ENCODE peak calls at places on chromosomes 3 and 15, in five cellular contexts. One of them, this sample, is unnamed.

GRCh38 chr3:10460951-10461563 is 44.3 kb downstream of the ATP2B2 start:
- DNase-seq in mesendoderm: no peak
- DNase-seq in neuronal stem cell: no peak
- DNase-seq in H9: no peak
- DNase-seq in IMR-90: no peak
- DNase-seq in this sample: no peak

GRCh38 chr3:150639262-150639661 is 36.1 kb downstream of the SELENOT start:
- DNase-seq in mesendoderm: no peak
- DNase-seq in neuronal stem cell: no peak
- DNase-seq in H9: no peak
- DNase-seq in IMR-90: peak
- DNase-seq in this sample: no peak

GRCh38 chr15:67033012-67033411 is 32.4 kb upstream of the SMAD3 start:
- DNase-seq in mesendoderm: peak
- DNase-seq in neuronal stem cell: no peak
- DNase-seq in H9: peak
- DNase-seq in IMR-90: no peak
- DNase-seq in this sample: no peak

GRCh38 chr3:130601662-130602061 is 84.7 kb downstream of the COL6A6 start:
- DNase-seq in mesendoderm: no peak
- DNase-seq in neuronal stem cell: no peak
- DNase-seq in H9: no peak
- DNase-seq in IMR-90: peak
- DNase-seq in this sample: no peak

GRCh38 chr3:14725015-14725431 is 50.1 kb downstream of the C3orf20 start:
- DNase-seq in mesendoderm: peak
- DNase-seq in neuronal stem cell: no peak
- DNase-seq in H9: no peak
- DNase-seq in IMR-90: peak
- DNase-seq in this sample: peak

GRCh38 chr3:14265246-14265962 is 86.8 kb downstream of the LSM3 start:
- DNase-seq in mesendoderm: no peak
- DNase-seq in neuronal stem cell: no peak
- DNase-seq in H9: no peak
- DNase-seq in IMR-90: peak
- DNase-seq in this sample: peak

GRCh38 chr3:50971487-50971924 is 296.8 kb downstream of the DOCK3 start:
- DNase-seq in mesendoderm: peak
- DNase-seq in neuronal stem cell: peak
- DNase-seq in H9: peak
- DNase-seq in IMR-90: peak
- DNase-seq in this sample: peak

GRCh38 chr3:8488877-8489865 is 12.5 kb upstream of the LMCD1 start:
- DNase-seq in mesendoderm: no peak
- DNase-seq in neuronal stem cell: no peak
- DNase-seq in H9: no peak
- DNase-seq in IMR-90: no peak
- DNase-seq in this sample: no peak

GRCh38 chr3:88149146-88149515 is 628 bp upstream of the C3orf38 start:
- DNase-seq in mesendoderm: peak
- DNase-seq in neuronal stem cell: no peak
- DNase-seq in H9: no peak
- DNase-seq in IMR-90: peak
- DNase-seq in this sample: no peak

GRCh38 chr3:56812749-56813655 is 11.3 kb upstream of the ARHGEF3 start:
- DNase-seq in mesendoderm: no peak
- DNase-seq in neuronal stem cell: no peak
- DNase-seq in H9: no peak
- DNase-seq in IMR-90: no peak
- DNase-seq in this sample: no peak

GRCh38 chr15:31551323-31551722 is 224.7 kb downstream of the KLF13 start:
- DNase-seq in mesendoderm: no peak
- DNase-seq in neuronal stem cell: no peak
- DNase-seq in H9: no peak
- DNase-seq in IMR-90: no peak
- DNase-seq in this sample: no peak

GRCh38 chr3:66520716-66521115 is 19.9 kb upstream of the LRIG1 start:
- DNase-seq in mesendoderm: no peak
- DNase-seq in neuronal stem cell: no peak
- DNase-seq in H9: no peak
- DNase-seq in IMR-90: peak
- DNase-seq in this sample: peak

GRCh38 chr15:62075595-62076279 is 9.0 kb downstream of the C2CD4A start:
- DNase-seq in mesendoderm: no peak
- DNase-seq in neuronal stem cell: no peak
- DNase-seq in H9: no peak
- DNase-seq in IMR-90: peak
- DNase-seq in this sample: no peak

GRCh38 chr3:23442598-23443383 is 239.7 kb downstream of the UBE2E2 start:
- DNase-seq in mesendoderm: peak
- DNase-seq in neuronal stem cell: no peak
- DNase-seq in H9: no peak
- DNase-seq in IMR-90: peak
- DNase-seq in this sample: peak

GRCh38 chr3:13120928-13121552 is 47.8 kb upstream of the IQSEC1 start:
- DNase-seq in mesendoderm: no peak
- DNase-seq in neuronal stem cell: no peak
- DNase-seq in H9: no peak
- DNase-seq in IMR-90: no peak
- DNase-seq in this sample: no peak

GRCh38 chr3:177041021-177041729 is 156.1 kb downstream of the TBL1XR1 start:
- DNase-seq in mesendoderm: peak
- DNase-seq in neuronal stem cell: no peak
- DNase-seq in H9: no peak
- DNase-seq in IMR-90: peak
- DNase-seq in this sample: peak

GRCh38 chr15:64596701-64597468 is 136.5 kb downstream of the ZNF609 start:
- DNase-seq in mesendoderm: peak
- DNase-seq in neuronal stem cell: peak
- DNase-seq in H9: peak
- DNase-seq in IMR-90: peak
- DNase-seq in this sample: peak

GRCh38 chr15:25727116-25727515 is 136.0 kb downstream of the ATP10A start:
- DNase-seq in mesendoderm: no peak
- DNase-seq in neuronal stem cell: no peak
- DNase-seq in H9: no peak
- DNase-seq in IMR-90: no peak
- DNase-seq in this sample: no peak

GRCh38 chr3:88117683-88118082 is 32.1 kb upstream of the C3orf38 start:
- DNase-seq in mesendoderm: no peak
- DNase-seq in neuronal stem cell: no peak
- DNase-seq in H9: no peak
- DNase-seq in IMR-90: no peak
- DNase-seq in this sample: no peak

GRCh38 chr3:100059472-100059871 is 54.8 kb downstream of the FILIP1L start:
- DNase-seq in mesendoderm: no peak
- DNase-seq in neuronal stem cell: no peak
- DNase-seq in H9: no peak
- DNase-seq in IMR-90: no peak
- DNase-seq in this sample: no peak

GRCh38 chr3:73571238-73571741 is 53.5 kb downstream of the PDZRN3 start:
- DNase-seq in mesendoderm: peak
- DNase-seq in neuronal stem cell: no peak
- DNase-seq in H9: no peak
- DNase-seq in IMR-90: no peak
- DNase-seq in this sample: no peak

GRCh38 chr3:73572371-73572770 is 52.4 kb downstream of the PDZRN3 start:
- DNase-seq in mesendoderm: no peak
- DNase-seq in neuronal stem cell: no peak
- DNase-seq in H9: no peak
- DNase-seq in IMR-90: no peak
- DNase-seq in this sample: no peak

GRCh38 chr3:73573204-73573603 is 51.5 kb downstream of the PDZRN3 start:
- DNase-seq in mesendoderm: no peak
- DNase-seq in neuronal stem cell: no peak
- DNase-seq in H9: no peak
- DNase-seq in IMR-90: no peak
- DNase-seq in this sample: no peak

GRCh38 chr3:73568371-73568862 is 56.3 kb downstream of the PDZRN3 start:
- DNase-seq in mesendoderm: no peak
- DNase-seq in neuronal stem cell: no peak
- DNase-seq in H9: no peak
- DNase-seq in IMR-90: no peak
- DNase-seq in this sample: no peak

GRCh38 chr3:73569246-73569760 is 55.4 kb downstream of the PDZRN3 start:
- DNase-seq in mesendoderm: no peak
- DNase-seq in neuronal stem cell: no peak
- DNase-seq in H9: no peak
- DNase-seq in IMR-90: no peak
- DNase-seq in this sample: no peak
- H3K4ac ChIP-seq in mesendoderm: no peak
- H3K4ac ChIP-seq in neuronal stem cell: no peak
- H3K4ac ChIP-seq in H9: no peak
- H3K4ac ChIP-seq in IMR-90: no peak
- H3K4ac ChIP-seq in this sample: no peak

DNA sequence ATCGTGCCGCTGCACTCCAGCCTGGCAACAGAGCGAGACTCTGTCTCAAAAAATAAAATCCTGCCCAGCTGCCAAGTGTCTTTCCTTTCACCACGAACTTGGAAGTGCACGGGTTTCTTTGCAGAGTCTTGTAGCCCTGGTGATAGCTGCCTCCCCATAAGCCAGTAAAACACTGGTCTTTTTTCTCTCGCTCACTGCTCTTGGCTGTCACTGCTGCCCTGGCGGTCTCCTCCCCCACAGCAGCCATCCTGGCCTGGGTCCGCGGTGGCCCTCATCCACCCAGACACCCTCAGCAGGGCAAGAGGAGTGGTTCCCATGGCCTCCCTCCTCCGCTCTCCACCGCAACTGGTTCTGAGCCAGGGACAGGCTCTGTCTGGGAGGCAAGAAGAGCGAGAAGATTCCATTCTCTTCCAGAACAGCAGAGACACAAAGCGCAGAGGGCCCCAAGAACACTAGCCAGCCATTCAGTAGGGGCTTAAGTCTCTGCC is 44.4 kb downstream of the KLHL25 start:
- DNase-seq in mesendoderm: peak
- DNase-seq in neuronal stem cell: no peak
- DNase-seq in H9: peak
- DNase-seq in IMR-90: peak
- DNase-seq in this sample: no peak
- H3K4ac ChIP-seq in mesendoderm: no peak
- H3K4ac ChIP-seq in neuronal stem cell: no peak
- H3K4ac ChIP-seq in H9: no peak
- H3K4ac ChIP-seq in IMR-90: no peak
- H3K4ac ChIP-seq in this sample: no peak

GRCh38 chr3:53724566-53724965 is 121.7 kb downstream of the CHDH start:
- DNase-seq in mesendoderm: no peak
- DNase-seq in neuronal stem cell: no peak
- DNase-seq in H9: no peak
- DNase-seq in IMR-90: no peak
- DNase-seq in this sample: no peak
- H3K4ac ChIP-seq in mesendoderm: no peak
- H3K4ac ChIP-seq in neuronal stem cell: no peak
- H3K4ac ChIP-seq in H9: no peak
- H3K4ac ChIP-seq in IMR-90: no peak
- H3K4ac ChIP-seq in this sample: no peak

GRCh38 chr3:185927501-185928200 is 10.2 kb downstream of the TRA2B start:
- DNase-seq in mesendoderm: no peak
- DNase-seq in neuronal stem cell: no peak
- DNase-seq in H9: no peak
- DNase-seq in IMR-90: no peak
- DNase-seq in this sample: peak

GRCh38 chr3:185924375-185924774 is 13.4 kb downstream of the TRA2B start:
- DNase-seq in mesendoderm: no peak
- DNase-seq in neuronal stem cell: no peak
- DNase-seq in H9: no peak
- DNase-seq in IMR-90: no peak
- DNase-seq in this sample: peak

GRCh38 chr3:185926445-185926844 is 11.4 kb downstream of the TRA2B start:
- DNase-seq in mesendoderm: no peak
- DNase-seq in neuronal stem cell: no peak
- DNase-seq in H9: no peak
- DNase-seq in IMR-90: no peak
- DNase-seq in this sample: peak

GRCh38 chr3:185928532-185928931 is 9.3 kb downstream of the TRA2B start:
- DNase-seq in mesendoderm: no peak
- DNase-seq in neuronal stem cell: no peak
- DNase-seq in H9: no peak
- DNase-seq in IMR-90: no peak
- DNase-seq in this sample: peak

DNA sequence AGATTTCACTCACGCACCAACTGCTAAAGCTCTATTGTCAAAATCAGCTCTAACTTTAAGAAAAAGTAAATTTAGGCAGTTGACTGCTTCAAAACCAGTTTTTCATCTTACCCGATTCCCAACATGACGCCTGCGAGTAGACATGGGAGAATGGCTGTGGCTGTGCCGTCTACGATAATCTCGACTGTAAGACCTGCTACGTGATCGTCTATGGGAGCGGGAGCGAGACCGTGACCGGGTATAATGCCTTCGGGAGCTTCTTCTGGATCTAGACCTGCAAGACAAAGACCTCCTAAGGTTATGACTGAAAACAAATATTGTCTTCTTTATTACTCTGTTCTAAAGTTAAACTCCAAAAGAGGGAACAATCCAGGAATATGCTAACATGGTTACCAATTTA is 12.5 kb downstream of the TRA2B start:
- DNase-seq in mesendoderm: no peak
- DNase-seq in neuronal stem cell: no peak
- DNase-seq in H9: no peak
- DNase-seq in IMR-90: no peak
- DNase-seq in this sample: peak
- H3K4ac ChIP-seq in mesendoderm: no peak
- H3K4ac ChIP-seq in neuronal stem cell: no peak
- H3K4ac ChIP-seq in H9: no peak
- H3K4ac ChIP-seq in IMR-90: no peak
- H3K4ac ChIP-seq in this sample: no peak

GRCh38 chr15:98872777-98873176 is 134.8 kb downstream of the PGPEP1L start:
- DNase-seq in mesendoderm: no peak
- DNase-seq in neuronal stem cell: no peak
- DNase-seq in H9: no peak
- DNase-seq in IMR-90: no peak
- DNase-seq in this sample: no peak
- H3K4ac ChIP-seq in mesendoderm: no peak
- H3K4ac ChIP-seq in neuronal stem cell: no peak
- H3K4ac ChIP-seq in H9: no peak
- H3K4ac ChIP-seq in IMR-90: peak
- H3K4ac ChIP-seq in this sample: peak

This sample was measured in mesenchymal stem cell.